ENCODE peak calls at places on chromosomes 1 and 21, in eight cellular contexts. S is spleen, C is tibial artery, K is breast epithelium, P is progenitor cell of endocrine pancreas, H is AG10803, U is cardiac fibroblast, M is thoracic aorta. B is an unnamed sample.
A peak's percentile ranks its signal among the peaks of the same experiment; 100 is the strongest.

GRCh38 chr1:43522776-43523480 is 7.8 kb upstream of the PTPRF start:
- DNase-seq in K (peak; percentile 52), M (no peak), P (no peak), C (no peak), S (no peak), H (peak; percentile 58), U (peak; percentile 29), B (peak; percentile 45)

GRCh38 chr1:221961532-221962292 is 219.8 kb upstream of the DUSP10 start:
- DNase-seq in M (no peak), H (peak; percentile 73), K (no peak), C (no peak), S (no peak), P (no peak), U (peak; percentile 40), B (peak; percentile 44)

GRCh38 chr1:12142141-12142823 is 24.5 kb upstream of the TNFRSF1B start:
- DNase-seq in H (no peak), U (no peak), M (no peak), P (no peak), K (no peak), S (peak; percentile 81), C (no peak), B (no peak)

GRCh38 chr1:64516803-64517568 is 47.1 kb downstream of the CACHD1 start:
- DNase-seq in H (peak; percentile 88), U (no peak), C (no peak), P (no peak), S (no peak), K (no peak), M (no peak), B (peak; percentile 51)

GRCh38 chr1:90580176-90580575 is 136.9 kb downstream of the BARHL2 start:
- DNase-seq in C (no peak), K (no peak), H (no peak), P (no peak), M (no peak), S (no peak), U (no peak), B (no peak)

GRCh38 chr1:244010191-244010590 is 40.9 kb upstream of the ZBTB18 start:
- DNase-seq in M (no peak), S (no peak), H (no peak), K (no peak), P (no peak), U (no peak), C (no peak), B (no peak)

GRCh38 chr1:189921613-189922012 is 556.1 kb downstream of the BRINP3 start:
- DNase-seq in S (no peak), H (no peak), K (no peak), C (no peak), P (no peak), M (no peak), U (no peak), B (no peak)

GRCh38 chr21:16838330-16838729 is 674.5 kb upstream of the CXADR start:
- DNase-seq in H (no peak), S (no peak), U (peak; percentile 64), C (no peak), P (no peak), M (no peak), K (no peak), B (peak; percentile 60)

GRCh38 chr1:57421366-57421765 is 2.5 kb downstream of the DAB1 start:
- DNase-seq in H (peak; percentile 3), P (no peak), K (no peak), S (no peak), U (no peak), M (no peak), C (no peak), B (peak; percentile 1)

GRCh38 chr1:57423135-57424131 is at the start of gene DAB1:
- DNase-seq in U (peak; percentile 4), S (peak; percentile 63), C (no peak), K (no peak), M (no peak), H (peak; percentile 15), P (peak; percentile 19), B (peak; percentile 2)

GRCh38 chr1:57422271-57423134 is 1.4 kb downstream of the DAB1 start:
- DNase-seq in H (peak; percentile 36), M (no peak), C (no peak), U (peak; percentile 12), K (no peak), S (no peak), P (peak; percentile 34), B (peak; percentile 10)

GRCh38 chr1:57424231-57425027 is 569 bp upstream of the DAB1 start:
- DNase-seq in S (no peak), H (peak; percentile 42), K (no peak), U (peak; percentile 32), M (no peak), P (peak; percentile 57), C (no peak), B (peak; percentile 18)
- TF ChIP-seq CTCF in S (no peak), H (peak; percentile 79), K (peak; percentile 29), U (peak; percentile 58), M (no peak), P (peak; percentile 84), C (peak; percentile 15), B (peak; percentile 68)

DNA sequence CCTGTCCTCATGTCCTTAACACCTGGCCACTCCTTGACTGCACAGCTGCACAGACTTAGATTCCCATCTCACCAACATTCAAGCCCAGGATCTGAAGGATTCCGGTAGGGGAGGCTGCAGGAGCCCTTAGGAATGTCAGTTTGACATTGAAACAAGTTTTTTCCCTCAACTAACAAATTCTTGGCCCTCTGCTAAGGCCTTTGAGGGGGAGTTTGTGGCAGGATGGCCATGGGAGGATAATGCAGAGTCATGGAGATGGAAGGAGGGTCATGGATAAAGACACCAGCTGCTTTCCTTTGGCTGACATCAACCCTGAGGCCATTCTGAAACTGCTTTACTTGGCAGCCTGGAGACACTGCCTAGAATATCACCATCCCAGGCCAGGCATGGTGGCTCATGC is 63.4 kb upstream of the PPP2R5A start:
- DNase-seq in M (no peak), H (peak; percentile 61), C (no peak), S (no peak), U (peak; percentile 61), P (no peak), K (no peak), B (peak; percentile 53)
- TF ChIP-seq CTCF in M (no peak), H (no peak), C (no peak), S (no peak), U (no peak), P (no peak), K (no peak), B (no peak)

GRCh38 chr21:37532868-37533780 is 166.6 kb downstream of the DYRK1A start:
- DNase-seq in U (peak; percentile 10), S (no peak), P (no peak), H (no peak), K (no peak), M (no peak), C (no peak), B (peak; percentile 15)
- TF ChIP-seq CTCF in U (peak; percentile 22), S (no peak), P (no peak), H (no peak), K (no peak), M (no peak), C (peak; percentile 11), B (no peak)

GRCh38 chr1:176119549-176119948 is 87.5 kb downstream of the COP1 start:
- DNase-seq in H (peak; percentile 7), K (no peak), M (no peak), U (peak; percentile 25), P (no peak), S (no peak), C (no peak), B (peak; percentile 13)
- TF ChIP-seq CTCF in H (no peak), K (no peak), M (no peak), U (peak; percentile 17), P (peak; percentile 14), S (no peak), C (no peak), B (peak; percentile 25)